ENCODE peak calls at places on chromosomes 6 and 20, in four cellular contexts. One of them, this sample, is unnamed.

GRCh38 chr6:90397929-90398674 is 101.5 kb upstream of the BACH2 start:
- DNase-seq in CD4-positive, alpha-beta T cell: peak; percentile 70
- DNase-seq in Ammon's horn: no peak
- DNase-seq in T-helper 2 cell: peak; percentile 64
- DNase-seq in this sample: peak; percentile 78

GRCh38 chr6:35082046-35082732 is 59.0 kb downstream of the TCP11 start:
- DNase-seq in CD4-positive, alpha-beta T cell: no peak
- DNase-seq in Ammon's horn: no peak
- DNase-seq in T-helper 2 cell: no peak
- DNase-seq in this sample: no peak

GRCh38 chr6:158283304-158284005 is 28.8 kb upstream of the TULP4 start:
- DNase-seq in CD4-positive, alpha-beta T cell: no peak
- DNase-seq in Ammon's horn: peak; percentile 28
- DNase-seq in T-helper 2 cell: no peak
- DNase-seq in this sample: no peak

GRCh38 chr20:415820-416322 is 7.8 kb downstream of the RBCK1 start:
- DNase-seq in CD4-positive, alpha-beta T cell: no peak
- DNase-seq in Ammon's horn: no peak
- DNase-seq in T-helper 2 cell: no peak
- DNase-seq in this sample: no peak

GRCh38 chr6:26340066-26340465 is 24.9 kb upstream of the BTN3A2 start:
- DNase-seq in CD4-positive, alpha-beta T cell: no peak
- DNase-seq in Ammon's horn: no peak
- DNase-seq in T-helper 2 cell: no peak
- DNase-seq in this sample: no peak

GRCh38 chr6:31267504-31268371 is 4.2 kb downstream of the HLA-C start:
- DNase-seq in CD4-positive, alpha-beta T cell: peak; percentile 19
- DNase-seq in Ammon's horn: no peak
- DNase-seq in T-helper 2 cell: peak; percentile 30
- DNase-seq in this sample: no peak

GRCh38 chr6:132651062-132651461 is 7.9 kb downstream of the TAAR1 start:
- DNase-seq in CD4-positive, alpha-beta T cell: no peak
- DNase-seq in Ammon's horn: no peak
- DNase-seq in T-helper 2 cell: no peak
- DNase-seq in this sample: no peak

GRCh38 chr20:63624486-63624885 is 2.4 kb downstream of the GMEB2 start:
- DNase-seq in CD4-positive, alpha-beta T cell: no peak
- DNase-seq in Ammon's horn: no peak
- DNase-seq in T-helper 2 cell: no peak
- DNase-seq in this sample: no peak

GRCh38 chr6:93388070-93388469 is 31.3 kb downstream of the EPHA7 start:
- DNase-seq in CD4-positive, alpha-beta T cell: no peak
- DNase-seq in Ammon's horn: no peak
- DNase-seq in T-helper 2 cell: no peak
- DNase-seq in this sample: no peak

GRCh38 chr6:45791600-45792168 is 224.0 kb downstream of the CLIC5 start:
- DNase-seq in CD4-positive, alpha-beta T cell: no peak
- DNase-seq in Ammon's horn: no peak
- DNase-seq in T-helper 2 cell: no peak
- DNase-seq in this sample: no peak

GRCh38 chr20:52731086-52731485 is 241.1 kb upstream of the TSHZ2 start:
- DNase-seq in CD4-positive, alpha-beta T cell: no peak
- DNase-seq in Ammon's horn: no peak
- DNase-seq in T-helper 2 cell: no peak
- DNase-seq in this sample: no peak

GRCh38 chr6:25017486-25017885 is 81.7 kb upstream of the RIPOR2 start:
- DNase-seq in CD4-positive, alpha-beta T cell: no peak
- DNase-seq in Ammon's horn: no peak
- DNase-seq in T-helper 2 cell: no peak
- DNase-seq in this sample: no peak

GRCh38 chr6:39899540-39900295 is 34.5 kb downstream of the MOCS1 start:
- DNase-seq in CD4-positive, alpha-beta T cell: no peak
- DNase-seq in Ammon's horn: no peak
- DNase-seq in T-helper 2 cell: no peak
- DNase-seq in this sample: no peak

GRCh38 chr6:36743538-36744441 is 46.2 kb downstream of the RAB44 start:
- DNase-seq in CD4-positive, alpha-beta T cell: no peak
- DNase-seq in Ammon's horn: no peak
- DNase-seq in T-helper 2 cell: no peak
- DNase-seq in this sample: no peak

GRCh38 chr6:71406871-71407860 is 118.6 kb downstream of the OGFRL1 start:
- DNase-seq in CD4-positive, alpha-beta T cell: no peak
- DNase-seq in Ammon's horn: no peak
- DNase-seq in T-helper 2 cell: no peak
- DNase-seq in this sample: no peak

GRCh38 chr6:29442670-29443184 is 3.6 kb downstream of the OR10C1 start:
- DNase-seq in CD4-positive, alpha-beta T cell: no peak
- DNase-seq in Ammon's horn: no peak
- DNase-seq in T-helper 2 cell: no peak
- DNase-seq in this sample: no peak

GRCh38 chr6:13725570-13725969 is 13.9 kb upstream of the RANBP9 start:
- DNase-seq in CD4-positive, alpha-beta T cell: peak; percentile 19
- DNase-seq in Ammon's horn: no peak
- DNase-seq in T-helper 2 cell: no peak
- DNase-seq in this sample: peak; percentile 19

This sample was measured in activated T-helper 9 cell treated with anti-CD3 and anti-CD28 coated beads, Interleukin-2, amount 50 U/mL, for 16 hours.